ENCODE peak calls at places on chromosome 4, in five cellular contexts. P is CD8-positive, alpha-beta memory T cell; Y is endothelial cell of umbilical vein; A is hepatocyte; X is upper lobe of right lung. S is an unnamed sample. For H3K9me3, the result is how much of the 10 kb centered on the place peaks cover.

GRCh38 chr4:58502839-58503238 is 1392.7 kb upstream of the IGFBP7 start:
- DNase-seq in P (no peak), Y (no peak), A (no peak), X (no peak), S (no peak)

GRCh38 chr4:113398441-113399143 is 349.1 kb downstream of the ANK2 start:
- DNase-seq in P (no peak), Y (no peak), A (no peak), X (no peak), S (no peak)

GRCh38 chr4:156889616-156890594 is 81.7 kb downstream of the PDGFC start:
- DNase-seq in P (no peak), Y (no peak), A (no peak), X (no peak), S (no peak)

GRCh38 chr4:144591401-144591800 is 54.6 kb upstream of the HHIP start:
- DNase-seq in P (no peak), Y (peak), A (peak), X (no peak), S (no peak)

GRCh38 chr4:168594121-168594520 is 97.3 kb downstream of the PALLD start:
- DNase-seq in P (no peak), Y (no peak), A (no peak), X (no peak), S (no peak)

GRCh38 chr4:110793381-110793801 is 170.5 kb upstream of the PITX2 start:
- DNase-seq in P (no peak), Y (no peak), A (peak), X (no peak), S (no peak)

GRCh38 chr4:67983333-67983732 is 20.0 kb upstream of the TMPRSS11A start:
- DNase-seq in P (no peak), Y (no peak), A (no peak), X (no peak), S (no peak)

GRCh38 chr4:66927937-66928336 is 617.4 kb downstream of the CENPC start:
- DNase-seq in P (no peak), Y (no peak), A (no peak), X (no peak), S (no peak)

GRCh38 chr4:106601519-106601918 is 232.9 kb upstream of the GIMD1 start:
- DNase-seq in P (no peak), Y (no peak), A (peak), X (no peak), S (no peak)

GRCh38 chr4:14149469-14150030 is 522.0 kb upstream of the BOD1L1 start:
- DNase-seq in P (no peak), Y (no peak), A (no peak), X (no peak), S (no peak)

GRCh38 chr4:107734120-107734519 is 14.1 kb upstream of the PAPSS1 start:
- DNase-seq in P (no peak), Y (no peak), A (no peak), X (no peak), S (no peak)

GRCh38 chr4:48375651-48376291 is 34.4 kb downstream of the SLAIN2 start:
- DNase-seq in P (no peak), Y (peak), A (peak), X (no peak), S (no peak)

GRCh38 chr4:181475781-181476180 is 767.4 kb upstream of the TENM3 start:
- DNase-seq in P (no peak), Y (no peak), A (peak), X (no peak), S (no peak)

GRCh38 chr4:162461952-162462351 is 298.2 kb upstream of the FSTL5 start:
- DNase-seq in P (no peak), Y (no peak), A (no peak), X (no peak), S (no peak)

GRCh38 chr4:1251773-1252066 is 2.8 kb upstream of the CTBP1 start:
- DNase-seq in P (no peak), Y (no peak), A (no peak), X (no peak), S (no peak)
- H3K9me3 ChIP-seq in P (under half), Y (under half), A (under half), X (under half), S (under half)

GRCh38 chr4:26896636-26897035 is 36.0 kb downstream of the STIM2 start:
- DNase-seq in P (no peak), Y (peak), A (no peak), X (no peak), S (no peak)

GRCh38 chr4:26891867-26892266 is 31.2 kb downstream of the STIM2 start:
- DNase-seq in P (no peak), Y (no peak), A (no peak), X (no peak), S (no peak)

GRCh38 chr4:26891054-26891453 is 30.4 kb downstream of the STIM2 start:
- DNase-seq in P (no peak), Y (no peak), A (no peak), X (no peak), S (no peak)

GRCh38 chr4:26892480-26893150 is 32.0 kb downstream of the STIM2 start:
- DNase-seq in P (no peak), Y (no peak), A (no peak), X (no peak), S (no peak)

DNA sequence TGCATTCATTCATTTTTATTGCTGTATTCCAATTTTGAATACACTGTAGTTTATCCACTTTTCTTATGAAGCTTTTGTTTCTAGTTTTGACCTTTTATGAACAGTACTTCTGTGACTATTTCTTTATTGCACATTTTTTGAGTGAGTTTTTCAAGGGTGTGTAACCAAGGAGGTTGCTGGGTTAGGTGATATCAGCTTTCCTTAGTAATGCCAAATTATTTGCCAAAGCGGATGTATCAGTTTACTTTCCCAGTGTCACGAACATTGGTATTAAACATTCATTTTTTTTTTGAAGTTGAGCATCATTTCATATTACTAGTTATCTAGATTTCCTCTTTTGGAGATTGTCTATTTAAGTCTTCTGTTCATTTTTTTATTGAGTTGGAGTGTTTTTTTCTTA is 32.9 kb downstream of the STIM2 start:
- DNase-seq in P (no peak), Y (no peak), A (no peak), X (no peak), S (no peak)
- H3K9me3 ChIP-seq in P (under half), Y (under half), A (under half), X (under half), S (under half)

DNA sequence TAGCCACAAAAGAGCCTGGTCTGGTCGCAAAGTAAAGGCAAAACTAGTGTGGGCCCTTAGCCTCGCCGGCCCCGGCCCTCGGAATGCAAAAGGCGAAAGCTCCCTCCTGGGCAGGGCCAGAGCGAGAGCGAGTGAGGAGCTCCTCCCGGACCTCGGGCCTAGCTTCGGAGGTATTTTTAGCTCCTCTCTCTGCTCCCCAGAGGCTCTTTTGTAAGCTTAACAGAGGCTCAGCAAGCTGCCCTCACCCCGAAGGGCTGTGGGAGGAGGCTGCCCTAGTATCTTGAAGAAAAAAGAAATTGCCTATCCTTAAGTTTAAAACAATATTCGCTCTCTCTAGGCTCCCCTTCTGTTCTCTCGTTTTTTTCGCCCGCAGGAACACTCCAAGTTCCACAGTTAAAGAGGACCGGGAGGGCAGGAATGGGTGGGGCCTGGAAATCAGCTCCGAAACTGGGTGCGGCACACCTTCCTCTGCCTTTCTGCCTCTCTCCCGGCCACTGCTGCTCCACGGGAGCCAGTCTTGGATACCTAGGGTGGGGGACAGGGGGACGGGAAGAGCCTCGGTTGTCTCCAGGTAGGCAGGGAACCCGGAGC is 12.2 kb downstream of the HAND2 start:
- DNase-seq in P (no peak), Y (no peak), A (peak), X (no peak), S (no peak)
- H3K9me3 ChIP-seq in P (under half), Y (under half), A (under half), X (under half), S (under half)

GRCh38 chr4:200936-201335 is 76.6 kb downstream of the ZNF718 start:
- DNase-seq in P (no peak), Y (no peak), A (no peak), X (no peak), S (no peak)

GRCh38 chr4:211033-211511 is 86.8 kb downstream of the ZNF718 start:
- DNase-seq in P (no peak), Y (no peak), A (no peak), X (no peak), S (no peak)

GRCh38 chr4:205097-205756 is 80.9 kb downstream of the ZNF718 start:
- DNase-seq in P (no peak), Y (no peak), A (no peak), X (no peak), S (no peak)

DNA sequence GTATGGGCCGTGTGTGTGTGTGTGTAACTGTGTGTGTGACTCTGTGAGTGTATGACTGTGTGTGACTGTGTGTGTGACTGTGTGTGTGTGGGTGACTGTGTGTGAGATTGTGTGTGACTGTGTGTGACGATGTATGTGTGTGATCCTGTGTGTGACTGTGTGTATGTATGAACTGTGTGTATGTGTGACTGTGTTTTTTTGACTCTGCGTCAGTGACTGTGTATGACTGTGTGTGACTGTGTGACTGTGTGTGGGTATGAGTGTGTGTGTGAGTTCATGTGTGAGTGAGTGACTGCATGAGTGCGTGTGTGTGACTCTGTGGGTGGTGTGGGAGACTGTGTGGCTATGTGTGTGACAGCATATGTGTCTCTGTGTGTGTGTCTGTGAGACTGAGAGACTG is 81.8 kb downstream of the ZNF718 start:
- DNase-seq in P (no peak), Y (no peak), A (no peak), X (no peak), S (no peak)
- H3K9me3 ChIP-seq in P (under half), Y (under half), A (under half), X (under half), S (under half)

DNA sequence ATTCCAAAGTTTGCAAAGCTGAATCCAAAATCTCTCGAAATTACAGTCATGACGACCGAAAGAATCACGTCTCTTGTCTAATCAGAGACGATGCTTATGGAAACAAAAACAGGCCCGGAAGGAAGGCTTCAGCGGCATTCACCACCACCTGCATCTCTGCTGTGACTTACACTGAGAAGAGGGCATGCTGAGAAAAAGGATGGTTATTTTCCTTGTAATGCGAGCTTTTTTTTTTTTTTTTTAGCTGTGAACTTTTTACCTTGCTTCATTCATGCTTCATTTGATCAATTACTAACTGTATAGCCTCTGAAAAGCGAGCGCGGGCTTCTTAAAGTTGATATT is 209.2 kb downstream of the SOWAHB start:
- DNase-seq in P (no peak), Y (no peak), A (no peak), X (no peak), S (no peak)
- H3K9me3 ChIP-seq in P (under half), Y (under half), A (under half), X (under half), S (under half)

DNA sequence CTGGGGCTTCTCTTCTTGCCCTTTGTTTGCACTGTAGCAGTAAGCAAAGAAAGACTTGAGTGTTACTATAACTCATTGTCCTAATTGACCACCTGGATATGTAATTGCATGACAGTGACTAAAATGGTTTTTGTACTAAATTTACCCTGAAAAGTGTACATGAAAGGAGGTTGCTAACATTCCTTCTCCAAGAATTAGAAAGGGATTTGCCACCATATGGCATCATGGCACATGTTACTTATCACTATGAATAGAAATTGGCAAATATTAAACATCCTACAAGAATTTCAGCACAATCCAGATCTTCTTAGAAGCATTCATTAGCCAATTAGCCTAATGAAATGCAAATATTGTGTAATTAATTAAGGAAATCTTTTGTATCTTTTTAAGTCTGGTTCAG is 834.2 kb downstream of the STPG2 start:
- DNase-seq in P (no peak), Y (no peak), A (no peak), X (no peak), S (no peak)
- H3K9me3 ChIP-seq in P (under half), Y (under half), A (under half), X (under half), S (under half)

S was measured in T-helper 17 cell.